ENCODE peak calls at places on chromosomes 7 and 10, in eight cellular contexts. S is DMS53, W is T-helper 2 cell, N is cardiac muscle cell, M is fibroblast of the conjunctiva, V is GM04503, C is cardiac fibroblast, J is NCI-H345. G is an unnamed sample.

GRCh38 chr7:81273601-81274397 is 354.9 kb upstream of the SEMA3C start:
- DNase-seq in N (no peak), M (no peak), J (no peak), W (no peak), V (no peak), S (no peak), C (no peak), G (no peak)

GRCh38 chr10:74262856-74263255 is 111.8 kb downstream of the ADK start:
- DNase-seq in V (no peak), C (no peak), M (peak; percentile 6), S (no peak), W (no peak), J (no peak), N (no peak), G (no peak)

GRCh38 chr10:81414038-81414437 is 461.0 kb upstream of the NRG3 start:
- DNase-seq in N (no peak), S (peak; percentile 73), J (no peak), M (no peak), C (no peak), W (no peak), V (no peak), G (no peak)

GRCh38 chr10:58531084-58531695 is 18.5 kb downstream of the BICC1 start:
- DNase-seq in N (peak; percentile 86), W (no peak), V (no peak), J (peak; percentile 32), M (peak; percentile 65), C (peak; percentile 82), S (peak; percentile 82), G (peak; percentile 12)

GRCh38 chr7:150383710-150384397 is 4.7 kb downstream of the ZNF775 start:
- DNase-seq in J (peak; percentile 85), W (no peak), V (no peak), S (peak; percentile 99), C (no peak), N (no peak), M (no peak), G (no peak)

GRCh38 chr7:107387573-107388219 is 82.2 kb upstream of the GPR22 start:
- DNase-seq in C (peak; percentile 45), V (peak; percentile 44), M (peak; percentile 57), W (no peak), J (no peak), N (peak; percentile 42), S (no peak), G (no peak)

GRCh38 chr10:114879541-114880158 is 58.1 kb downstream of the FHIP2A start:
- DNase-seq in J (no peak), S (peak; percentile 41), W (peak; percentile 2), V (no peak), M (peak; percentile 14), C (peak; percentile 46), N (peak; percentile 42), G (no peak)

GRCh38 chr7:66699998-66700397 is 40.5 kb upstream of the RABGEF1 start:
- DNase-seq in V (no peak), N (peak; percentile 72), C (peak; percentile 72), J (no peak), W (no peak), M (no peak), S (no peak), G (no peak)

GRCh38 chr10:125264752-125265578 is 104.6 kb upstream of the CTBP2 start:
- DNase-seq in S (no peak), N (no peak), V (no peak), J (peak; percentile 30), W (no peak), C (no peak), M (no peak), G (no peak)

GRCh38 chr7:55515569-55516279 is 56.6 kb downstream of the VOPP1 start:
- DNase-seq in S (no peak), W (no peak), N (no peak), J (no peak), C (peak; percentile 27), M (no peak), V (no peak), G (no peak)

GRCh38 chr7:341841-342638 is 52.1 kb downstream of the FOXL3 start:
- DNase-seq in J (no peak), W (no peak), S (peak; percentile 37), V (no peak), C (no peak), N (no peak), M (no peak), G (no peak)

GRCh38 chr7:122652851-122653250 is 46.1 kb downstream of the RNF133 start:
- DNase-seq in W (no peak), N (peak; percentile 2), J (no peak), S (peak; percentile 93), M (no peak), C (peak; percentile 3), V (no peak), G (no peak)

GRCh38 chr10:123158682-123159081 is 4.5 kb downstream of the BUB3 start:
- DNase-seq in W (no peak), N (no peak), J (no peak), V (no peak), M (no peak), C (no peak), S (no peak), G (no peak)

GRCh38 chr10:46215426-46215825 is 71.4 kb upstream of the ANTXRL start:
- DNase-seq in J (no peak), W (no peak), S (no peak), M (no peak), N (no peak), C (no peak), V (no peak), G (no peak)

GRCh38 chr10:62738916-62739315 is 65.6 kb upstream of the ADO start:
- DNase-seq in J (no peak), M (no peak), N (peak; percentile 41), W (no peak), V (peak; percentile 27), S (no peak), C (no peak), G (no peak)

GRCh38 chr10:33529234-33529633 is 194.8 kb upstream of the NRP1 start:
- DNase-seq in V (no peak), W (no peak), M (no peak), C (no peak), S (no peak), N (no peak), J (no peak), G (no peak)

GRCh38 chr10:786666-787512 is 97.4 kb upstream of the DIP2C start:
- DNase-seq in S (peak; percentile 30), M (no peak), W (no peak), V (no peak), N (no peak), J (no peak), C (no peak), G (no peak)

GRCh38 chr10:130053561-130053960 is 57.1 kb downstream of the C10orf143 start:
- DNase-seq in W (no peak), C (no peak), M (peak; percentile 16), V (peak; percentile 21), J (no peak), N (no peak), S (no peak), G (peak; percentile 7)

GRCh38 chr7:44378744-44379143 is 53.4 kb upstream of the CAMK2B start:
- DNase-seq in S (no peak), J (no peak), C (peak; percentile 89), V (peak; percentile 71), W (no peak), N (peak; percentile 90), M (peak; percentile 49), G (peak; percentile 23)

GRCh38 chr10:70461397-70462348 is 16.9 kb upstream of the PALD1 start:
- DNase-seq in C (peak; percentile 59), J (peak; percentile 33), S (peak; percentile 81), N (peak; percentile 63), W (no peak), V (no peak), M (peak; percentile 26), G (peak; percentile 43)

GRCh38 chr10:13724484-13724883 is 137.7 kb downstream of the PRPF18 start:
- DNase-seq in N (no peak), J (no peak), M (peak; percentile 79), W (no peak), C (no peak), S (no peak), V (no peak), G (no peak)

GRCh38 chr7:80133361-80134104 is 1.1 kb upstream of the GNAI1 start:
- DNase-seq in C (no peak), M (no peak), W (no peak), V (no peak), S (peak; percentile 39), N (no peak), J (no peak), G (no peak)

GRCh38 chr7:46383605-46384004 is 462.5 kb upstream of the IGFBP3 start:
- DNase-seq in J (no peak), C (peak; percentile 61), N (peak; percentile 60), M (peak; percentile 32), S (no peak), W (no peak), V (no peak), G (no peak)

GRCh38 chr10:116336866-116337265 is 12.6 kb downstream of the CCDC172 start:
- DNase-seq in W (no peak), J (no peak), V (no peak), S (no peak), M (no peak), C (no peak), N (no peak), G (no peak)

GRCh38 chr7:43394441-43395130 is 188.3 kb upstream of the STK17A start:
- DNase-seq in V (no peak), S (no peak), J (no peak), N (no peak), W (no peak), C (no peak), M (no peak), G (no peak)

GRCh38 chr7:102874166-102874829 is 38.5 kb upstream of the LRRC17 start:
- DNase-seq in C (peak; percentile 59), V (peak; percentile 62), S (peak; percentile 18), N (peak; percentile 67), J (no peak), M (no peak), W (no peak), G (no peak)

GRCh38 chr10:79248341-79248931 is 98.8 kb upstream of the PPIF start:
- DNase-seq in C (peak; percentile 56), M (no peak), J (no peak), N (peak; percentile 68), W (no peak), V (no peak), S (no peak), G (no peak)

GRCh38 chr7:99272476-99273045 is at the start of gene MYH16:
- DNase-seq in J (no peak), C (no peak), M (no peak), S (no peak), N (no peak), W (no peak), V (no peak), G (no peak)

GRCh38 chr7:115676080-115676479 is 354.5 kb downstream of the TFEC start:
- DNase-seq in M (peak; percentile 50), C (peak; percentile 63), V (no peak), N (peak; percentile 64), S (peak; percentile 54), J (peak; percentile 30), W (no peak), G (no peak)

GRCh38 chr10:114683162-114683561 is 25.1 kb upstream of the ABLIM1 start:
- DNase-seq in S (no peak), W (no peak), M (no peak), C (no peak), V (no peak), J (no peak), N (no peak), G (no peak)

G was measured in CD8-positive, alpha-beta T cell.